ENCODE peak calls at places on chromosomes 2 and 18, in nine cellular contexts. E is RWPE1; M is naive thymus-derived CD8-positive, alpha-beta T cell; G is stimulated activated CD4-positive, alpha-beta T cell treated with anti-CD3 and anti-CD28 coated beads, Interleukin-2, amount 100 ng/mL, for 24 hours; Y is DMS 273 treated with DMSO at 0.1 percent for 48 hours; F is HFF-Myc; K is kidney glomerular epithelial cell; I is NCI-H2081; U is PC-9. Q is an unnamed sample.

GRCh38 chr2:198456418-198456817 is 652.0 kb downstream of the PLCL1 start:
- DNase-seq in E (no peak), M (no peak), G (no peak), Y (no peak), F (no peak), K (no peak), I (no peak), U (no peak), Q (no peak)

GRCh38 chr18:13513015-13513414 is 213.3 kb downstream of the FAM210A start:
- DNase-seq in E (no peak), M (no peak), G (no peak), Y (no peak), F (no peak), K (no peak), I (no peak), U (no peak), Q (no peak)

GRCh38 chr2:84969511-84970265 is 1.3 kb upstream of the KCMF1 start:
- DNase-seq in E (no peak), M (peak; percentile 67), G (peak; percentile 30), Y (no peak), F (no peak), K (no peak), I (no peak), U (no peak), Q (no peak)

GRCh38 chr18:76436342-76436741 is 58.7 kb downstream of the ZNF516 start:
- DNase-seq in E (no peak), M (no peak), G (no peak), Y (no peak), F (no peak), K (no peak), I (no peak), U (no peak), Q (no peak)

GRCh38 chr18:3305354-3305762 is 43.4 kb downstream of the MYL12B start:
- DNase-seq in E (peak; percentile 98), M (no peak), G (peak; percentile 51), Y (no peak), F (peak; percentile 96), K (peak; percentile 37), I (no peak), U (peak; percentile 40), Q (no peak)

GRCh38 chr2:128008089-128008672 is 19.7 kb downstream of the SAP130 start:
- DNase-seq in E (no peak), M (no peak), G (no peak), Y (no peak), F (no peak), K (no peak), I (no peak), U (no peak), Q (no peak)

GRCh38 chr2:188132385-188132784 is 159.3 kb upstream of the GULP1 start:
- DNase-seq in E (no peak), M (no peak), G (no peak), Y (no peak), F (no peak), K (no peak), I (peak; percentile 46), U (no peak), Q (no peak)

GRCh38 chr2:69811018-69811417 is 18.4 kb upstream of the GMCL1 start:
- DNase-seq in E (no peak), M (no peak), G (no peak), Y (no peak), F (no peak), K (no peak), I (no peak), U (no peak), Q (no peak)

GRCh38 chr2:155519731-155520130 is 812.8 kb downstream of the NR4A2 start:
- DNase-seq in E (no peak), M (no peak), G (no peak), Y (no peak), F (no peak), K (no peak), I (no peak), U (no peak), Q (no peak)

GRCh38 chr18:32427084-32427933 is 43.4 kb downstream of the GAREM1 start:
- DNase-seq in E (no peak), M (no peak), G (no peak), Y (no peak), F (no peak), K (no peak), I (no peak), U (no peak), Q (no peak)

GRCh38 chr2:66985901-66986300 is 411.2 kb upstream of the ETAA1 start:
- DNase-seq in E (no peak), M (no peak), G (no peak), Y (peak; percentile 14), F (no peak), K (no peak), I (no peak), U (no peak), Q (no peak)

GRCh38 chr2:174663572-174663971 is 66.0 kb upstream of the WIPF1 start:
- DNase-seq in E (no peak), M (no peak), G (no peak), Y (no peak), F (peak; percentile 68), K (no peak), I (no peak), U (no peak), Q (no peak)

GRCh38 chr2:8252997-8253694 is 428.7 kb upstream of the ID2 start:
- DNase-seq in E (no peak), M (no peak), G (no peak), Y (no peak), F (no peak), K (no peak), I (peak; percentile 6), U (no peak), Q (no peak)

GRCh38 chr2:17124575-17125318 is 393.5 kb downstream of the RAD51AP2 start:
- DNase-seq in E (no peak), M (no peak), G (no peak), Y (no peak), F (no peak), K (no peak), I (no peak), U (no peak), Q (no peak)

GRCh38 chr2:240403358-240404104 is 31.9 kb upstream of the GPC1 start:
- DNase-seq in E (no peak), M (no peak), G (peak; percentile 16), Y (no peak), F (no peak), K (no peak), I (no peak), U (no peak), Q (no peak)

GRCh38 chr18:23900979-23901378 is 113.6 kb upstream of the TTC39C start:
- DNase-seq in E (no peak), M (peak; percentile 10), G (no peak), Y (no peak), F (no peak), K (peak; percentile 45), I (no peak), U (no peak), Q (no peak)

GRCh38 chr2:62163106-62163831 is 32.6 kb upstream of the B3GNT2 start:
- DNase-seq in E (no peak), M (no peak), G (no peak), Y (no peak), F (no peak), K (no peak), I (no peak), U (no peak), Q (no peak)

GRCh38 chr18:9704233-9705118 is 3.6 kb upstream of the RAB31 start:
- DNase-seq in E (no peak), M (no peak), G (no peak), Y (no peak), F (no peak), K (no peak), I (no peak), U (no peak), Q (no peak)

GRCh38 chr2:13034861-13035260 is 318.1 kb downstream of the TRIB2 start:
- DNase-seq in E (no peak), M (no peak), G (no peak), Y (no peak), F (no peak), K (no peak), I (no peak), U (no peak), Q (no peak)

GRCh38 chr2:234702731-234703225 is 205.9 kb upstream of the ARL4C start:
- DNase-seq in E (no peak), M (no peak), G (no peak), Y (no peak), F (no peak), K (no peak), I (no peak), U (peak; percentile 80), Q (no peak)

GRCh38 chr2:173075056-173075780 is 428 bp upstream of the MAP3K20 start:
- DNase-seq in E (no peak), M (no peak), G (no peak), Y (no peak), F (no peak), K (no peak), I (no peak), U (no peak), Q (no peak)

GRCh38 chr18:43705850-43706249 is 428.6 kb upstream of the SYT4 start:
- DNase-seq in E (no peak), M (no peak), G (no peak), Y (no peak), F (no peak), K (no peak), I (peak; percentile 14), U (no peak), Q (no peak)

GRCh38 chr2:36357506-36358316 is 2.1 kb downstream of the CRIM1 start:
- DNase-seq in E (no peak), M (peak; percentile 31), G (peak; percentile 38), Y (no peak), F (no peak), K (peak; percentile 82), I (no peak), U (peak; percentile 50), Q (peak; percentile 14)

GRCh38 chr18:58952303-58952702 is 87.6 kb downstream of the ZNF532 start:
- DNase-seq in E (no peak), M (no peak), G (no peak), Y (no peak), F (no peak), K (no peak), I (no peak), U (no peak), Q (no peak)

GRCh38 chr2:136378712-136379595 is 261.0 kb upstream of the CXCR4 start:
- DNase-seq in E (peak; percentile 34), M (peak; percentile 81), G (peak; percentile 78), Y (peak; percentile 24), F (peak; percentile 16), K (peak; percentile 59), I (peak; percentile 66), U (peak; percentile 36), Q (no peak)

GRCh38 chr2:229780856-229781773 is 66.8 kb upstream of the DNER start:
- DNase-seq in E (peak; percentile 54), M (peak; percentile 41), G (no peak), Y (peak; percentile 45), F (peak; percentile 33), K (peak; percentile 37), I (peak; percentile 39), U (peak; percentile 1), Q (no peak)

GRCh38 chr2:107062173-107062572 is 176.2 kb upstream of the ST6GAL2 start:
- DNase-seq in E (no peak), M (no peak), G (no peak), Y (no peak), F (no peak), K (no peak), I (no peak), U (no peak), Q (no peak)

GRCh38 chr2:46555011-46555410 is 75.6 kb downstream of the TMEM247 start:
- DNase-seq in E (no peak), M (peak; percentile 29), G (peak; percentile 44), Y (no peak), F (no peak), K (no peak), I (no peak), U (no peak), Q (no peak)

GRCh38 chr2:13652531-13653313 is 936.0 kb downstream of the TRIB2 start:
- DNase-seq in E (peak; percentile 56), M (no peak), G (no peak), Y (no peak), F (no peak), K (peak; percentile 2), I (no peak), U (no peak), Q (peak; percentile 4)

GRCh38 chr2:76625101-76625500 is 897.1 kb downstream of the LRRTM4 start:
- DNase-seq in E (no peak), M (no peak), G (no peak), Y (no peak), F (no peak), K (no peak), I (no peak), U (no peak), Q (no peak)

GRCh38 chr2:224302952-224303351 is 99.0 kb downstream of the FAM124B start:
- DNase-seq in E (no peak), M (no peak), G (no peak), Y (no peak), F (no peak), K (no peak), I (no peak), U (no peak), Q (no peak)